ENCODE peak calls at places on chromosomes 5 and 9, in eight cellular contexts. K is HCT116, R is A673, P is suprapubic skin, G is spleen, O is lung, N is tibial artery, V is brain microvascular endothelial cell. X is an unnamed sample.

GRCh38 chr5:96881511-96882115 is 5.3 kb downstream of the ERAP2 start:
- DNase-seq in K (no peak), R (no peak), P (no peak), G (no peak), O (no peak), N (no peak), V (peak; percentile 92), X (peak; percentile 62)

GRCh38 chr5:115708819-115709477 is 83.1 kb upstream of the TMED7 start:
- DNase-seq in K (no peak), R (no peak), P (no peak), G (no peak), O (no peak), N (no peak), V (no peak), X (no peak)

GRCh38 chr5:127924606-127925005 is 159.0 kb upstream of the SLC12A2 start:
- DNase-seq in K (no peak), R (no peak), P (no peak), G (no peak), O (no peak), N (no peak), V (no peak), X (no peak)

GRCh38 chr9:125829743-125830142 is 82.6 kb downstream of the PBX3 start:
- DNase-seq in K (no peak), R (peak; percentile 1), P (no peak), G (peak; percentile 81), O (no peak), N (peak; percentile 26), V (no peak), X (no peak)

GRCh38 chr9:91143162-91143561 is 218.6 kb downstream of the AUH start:
- DNase-seq in K (no peak), R (no peak), P (no peak), G (no peak), O (no peak), N (no peak), V (no peak), X (no peak)

GRCh38 chr5:98961665-98962344 is 33.0 kb upstream of the CHD1 start:
- DNase-seq in K (no peak), R (no peak), P (no peak), G (no peak), O (no peak), N (no peak), V (no peak), X (no peak)

GRCh38 chr5:132386644-132387286 is 17.3 kb downstream of the SLC22A5 start:
- DNase-seq in K (peak; percentile 46), R (peak; percentile 72), P (peak; percentile 87), G (peak; percentile 93), O (peak; percentile 79), N (peak; percentile 74), V (peak; percentile 68), X (peak; percentile 79)

GRCh38 chr5:174729075-174729680 is 4.8 kb downstream of the MSX2 start:
- DNase-seq in K (no peak), R (no peak), P (no peak), G (no peak), O (no peak), N (no peak), V (no peak), X (no peak)

GRCh38 chr9:108609227-108609894 is 246.4 kb downstream of the ACTL7B start:
- DNase-seq in K (no peak), R (peak; percentile 78), P (no peak), G (no peak), O (no peak), N (no peak), V (no peak), X (peak; percentile 41)

GRCh38 chr5:62593331-62593730 is 14.7 kb downstream of the LRRC70 start:
- DNase-seq in K (no peak), R (no peak), P (no peak), G (no peak), O (no peak), N (no peak), V (peak; percentile 18), X (no peak)

GRCh38 chr5:134184155-134185135 is 7.7 kb upstream of the SKP1 start:
- DNase-seq in K (peak; percentile 48), R (peak; percentile 67), P (no peak), G (peak; percentile 89), O (peak; percentile 72), N (peak; percentile 61), V (peak; percentile 41), X (peak; percentile 90)

DNA sequence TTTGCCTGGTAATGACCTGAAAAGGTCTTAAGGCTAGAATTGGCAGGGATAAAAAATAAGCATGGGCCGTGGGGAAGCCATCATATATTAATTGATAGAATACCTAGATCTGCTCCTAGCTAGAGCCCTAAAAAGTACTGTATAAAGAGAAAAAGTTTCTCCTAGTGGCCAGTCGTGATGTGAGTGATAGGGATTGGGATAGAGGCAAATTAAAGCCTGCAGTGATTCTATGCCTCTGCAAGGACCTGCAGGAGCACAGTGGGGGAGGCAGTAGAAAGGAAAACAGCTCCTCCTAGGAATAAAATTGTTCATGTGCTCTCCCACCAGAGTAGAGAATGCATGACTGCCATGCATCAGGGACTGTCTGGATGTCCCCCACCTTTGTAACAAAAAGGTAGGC is 56.2 kb upstream of the FTMT start:
- DNase-seq in K (no peak), R (no peak), P (no peak), G (no peak), O (no peak), N (no peak), V (no peak), X (no peak)
- TF ChIP-seq CTCF in K (peak; percentile 23), R (no peak), P (no peak), G (no peak), O (no peak), N (no peak), V (no peak), X (no peak)

GRCh38 chr5:137565450-137565849 is 66.3 kb upstream of the SPOCK1 start:
- DNase-seq in K (no peak), R (no peak), P (no peak), G (no peak), O (no peak), N (no peak), V (no peak), X (no peak)
- H3K27ac ChIP-seq in K (no peak overlapping the region), R (peak overlapping the region; percentile 95), P (no peak overlapping the region), G (no peak overlapping the region), O (no peak overlapping the region), N (no peak overlapping the region), V (no peak overlapping the region), X (no peak overlapping the region)

DNA sequence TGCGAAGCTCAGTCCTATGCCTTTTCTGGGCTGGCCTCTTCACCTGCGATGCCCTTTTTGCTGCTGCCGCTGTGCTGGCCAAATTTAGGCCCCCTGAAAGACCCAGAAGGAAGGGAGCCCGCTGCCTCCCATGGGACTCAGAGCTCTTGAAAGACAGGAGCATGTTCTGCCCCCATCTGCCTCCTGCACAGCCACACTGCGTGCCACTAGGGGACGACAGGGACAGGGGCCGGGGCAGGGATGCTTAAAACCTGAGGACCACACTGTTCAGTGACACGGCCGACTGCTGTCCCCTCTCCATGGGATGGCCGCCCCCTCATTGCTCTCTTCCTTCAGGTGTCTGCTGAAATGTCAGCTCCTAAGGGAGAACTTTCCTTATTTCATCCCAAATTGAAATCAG is 132.4 kb downstream of the ADAMTS2 start:
- DNase-seq in K (no peak), R (no peak), P (no peak), G (no peak), O (no peak), N (no peak), V (no peak), X (no peak)
- TF ChIP-seq CTCF in K (no peak), R (no peak), P (peak; percentile 28), G (no peak), O (no peak), N (peak; percentile 60), V (no peak), X (no peak)

GRCh38 chr9:121398374-121398773 is 28.3 kb upstream of the STOM start:
- DNase-seq in K (no peak), R (no peak), P (no peak), G (no peak), O (no peak), N (no peak), V (peak; percentile 99), X (peak; percentile 96)
- H3K27ac ChIP-seq in K (no peak overlapping the region), R (no peak overlapping the region), P (peak overlapping the region; percentile 53), G (no peak overlapping the region), O (no peak overlapping the region), N (no peak overlapping the region), V (peak overlapping the region; percentile 81), X (peak overlapping the region; percentile 80)

DNA sequence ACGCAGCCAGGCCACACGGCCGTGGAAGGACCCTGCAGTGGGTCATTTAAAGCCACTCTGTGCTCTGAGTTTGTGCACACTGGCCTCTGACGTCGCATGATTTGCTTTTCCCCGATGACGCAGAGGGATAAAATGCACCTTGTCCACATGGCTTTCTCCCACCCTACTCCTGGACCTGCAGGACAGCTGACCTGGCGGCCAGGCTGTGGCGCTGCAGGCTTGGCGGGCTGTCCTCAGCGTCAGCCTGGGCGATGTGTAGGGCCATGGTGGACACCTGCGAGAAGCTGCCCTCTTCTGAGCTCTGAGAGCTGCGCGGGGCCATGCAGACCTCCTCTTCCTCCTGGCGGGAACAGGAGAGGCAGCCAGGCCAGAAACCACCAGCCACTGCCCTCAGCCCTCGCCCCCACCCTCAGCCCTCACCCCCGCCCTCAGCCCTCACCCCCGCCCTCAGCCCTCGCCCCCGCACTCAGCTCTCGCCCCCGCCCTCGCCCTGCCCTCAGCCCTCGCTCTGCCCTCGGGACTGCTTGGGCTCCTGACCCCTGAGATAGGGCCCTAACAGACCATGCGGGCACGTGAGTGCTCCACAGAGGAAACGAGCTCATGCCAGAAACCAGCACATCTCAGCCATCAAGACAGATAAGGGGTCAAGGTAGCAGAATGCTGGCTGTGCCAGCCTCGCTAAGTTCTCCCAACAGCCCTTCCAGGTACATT is 20.0 kb upstream of the SCGB3A1 start:
- DNase-seq in K (no peak), R (no peak), P (no peak), G (no peak), O (no peak), N (no peak), V (no peak), X (no peak)
- TF ChIP-seq CTCF in K (no peak), R (no peak), P (no peak), G (no peak), O (no peak), N (no peak), V (no peak), X (no peak)

GRCh38 chr9:123187131-123187530 is 81.3 kb downstream of the STRBP start:
- DNase-seq in K (no peak), R (no peak), P (no peak), G (no peak), O (no peak), N (no peak), V (no peak), X (no peak)

GRCh38 chr9:123196124-123196523 is 72.3 kb downstream of the STRBP start:
- DNase-seq in K (no peak), R (no peak), P (no peak), G (no peak), O (no peak), N (no peak), V (no peak), X (no peak)

GRCh38 chr9:123194023-123194422 is 74.4 kb downstream of the STRBP start:
- DNase-seq in K (no peak), R (no peak), P (no peak), G (no peak), O (no peak), N (no peak), V (no peak), X (no peak)

GRCh38 chr9:123191260-123191659 is 77.1 kb downstream of the STRBP start:
- DNase-seq in K (no peak), R (no peak), P (no peak), G (no peak), O (no peak), N (no peak), V (no peak), X (no peak)

DNA sequence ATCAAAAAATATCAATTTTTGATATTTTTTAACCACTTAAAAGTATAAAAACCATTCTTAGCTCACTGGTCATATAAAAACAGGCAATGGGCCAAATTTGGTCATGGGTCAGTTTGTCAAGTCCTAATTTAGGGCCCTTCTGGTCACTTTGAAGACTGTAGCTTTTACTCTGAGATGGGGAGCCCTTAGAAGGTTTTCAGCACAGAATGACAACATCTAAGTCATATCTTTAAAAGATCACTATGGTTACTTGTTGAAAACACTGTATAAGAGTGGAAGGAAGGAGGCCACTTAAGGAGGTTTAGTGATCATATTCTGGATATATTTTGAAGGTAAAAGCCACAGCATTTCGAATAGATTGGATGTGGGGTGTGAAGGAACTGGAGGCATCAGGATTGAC is 76.7 kb downstream of the STRBP start:
- DNase-seq in K (no peak), R (no peak), P (no peak), G (no peak), O (no peak), N (no peak), V (no peak), X (no peak)
- H3K27ac ChIP-seq in K (no peak overlapping the region), R (no peak overlapping the region), P (no peak overlapping the region), G (no peak overlapping the region), O (no peak overlapping the region), N (no peak overlapping the region), V (no peak overlapping the region), X (no peak overlapping the region)